ENCODE peak calls at places on chromosomes 2 and 18, in eight cellular contexts. One of them, this sample, is unnamed.

GRCh38 chr2:83585250-83585649 is 873.8 kb downstream of the SUCLG1 start:
- DNase-seq in NCI-H1092 treated with DMSO at 0.1 percent for 48 hours: no peak
- DNase-seq in progenitor cell of endocrine pancreas: no peak
- DNase-seq in activated naive CD4-positive, alpha-beta T cell treated with anti-CD3 and anti-CD28 coated beads, Interleukin-2, amount 50 U/mL, for 16 hours: no peak
- DNase-seq in pulmonary artery endothelial cell: no peak
- DNase-seq in midbrain: no peak
- DNase-seq in H54: no peak
- DNase-seq in A549: no peak
- DNase-seq in this sample: no peak

GRCh38 chr2:240368746-240369724 is 66.4 kb upstream of the GPC1 start:
- DNase-seq in NCI-H1092 treated with DMSO at 0.1 percent for 48 hours: no peak
- DNase-seq in progenitor cell of endocrine pancreas: no peak
- DNase-seq in activated naive CD4-positive, alpha-beta T cell treated with anti-CD3 and anti-CD28 coated beads, Interleukin-2, amount 50 U/mL, for 16 hours: no peak
- DNase-seq in pulmonary artery endothelial cell: no peak
- DNase-seq in midbrain: no peak
- DNase-seq in H54: no peak
- DNase-seq in A549: no peak
- DNase-seq in this sample: no peak

GRCh38 chr2:3267549-3267867 is 110.1 kb downstream of the EIPR1 start:
- DNase-seq in NCI-H1092 treated with DMSO at 0.1 percent for 48 hours: no peak
- DNase-seq in progenitor cell of endocrine pancreas: no peak
- DNase-seq in activated naive CD4-positive, alpha-beta T cell treated with anti-CD3 and anti-CD28 coated beads, Interleukin-2, amount 50 U/mL, for 16 hours: no peak
- DNase-seq in pulmonary artery endothelial cell: no peak
- DNase-seq in midbrain: no peak
- DNase-seq in H54: no peak
- DNase-seq in A549: no peak
- DNase-seq in this sample: no peak

GRCh38 chr2:127157114-127157513 is 50.2 kb upstream of the BIN1 start:
- DNase-seq in NCI-H1092 treated with DMSO at 0.1 percent for 48 hours: no peak
- DNase-seq in progenitor cell of endocrine pancreas: no peak
- DNase-seq in activated naive CD4-positive, alpha-beta T cell treated with anti-CD3 and anti-CD28 coated beads, Interleukin-2, amount 50 U/mL, for 16 hours: no peak
- DNase-seq in pulmonary artery endothelial cell: no peak
- DNase-seq in midbrain: no peak
- DNase-seq in H54: no peak
- DNase-seq in A549: no peak
- DNase-seq in this sample: no peak

GRCh38 chr2:161710131-161710915 is 86.1 kb downstream of the SLC4A10 start:
- DNase-seq in NCI-H1092 treated with DMSO at 0.1 percent for 48 hours: no peak
- DNase-seq in progenitor cell of endocrine pancreas: no peak
- DNase-seq in activated naive CD4-positive, alpha-beta T cell treated with anti-CD3 and anti-CD28 coated beads, Interleukin-2, amount 50 U/mL, for 16 hours: no peak
- DNase-seq in pulmonary artery endothelial cell: no peak
- DNase-seq in midbrain: no peak
- DNase-seq in H54: no peak
- DNase-seq in A549: no peak
- DNase-seq in this sample: no peak

GRCh38 chr2:170717991-170718589 is 3.0 kb downstream of the SP5 start:
- DNase-seq in NCI-H1092 treated with DMSO at 0.1 percent for 48 hours: no peak
- DNase-seq in progenitor cell of endocrine pancreas: no peak
- DNase-seq in activated naive CD4-positive, alpha-beta T cell treated with anti-CD3 and anti-CD28 coated beads, Interleukin-2, amount 50 U/mL, for 16 hours: no peak
- DNase-seq in pulmonary artery endothelial cell: no peak
- DNase-seq in midbrain: no peak
- DNase-seq in H54: no peak
- DNase-seq in A549: no peak
- DNase-seq in this sample: no peak

GRCh38 chr18:73511751-73512525 is 635.7 kb downstream of the FBXO15 start:
- DNase-seq in NCI-H1092 treated with DMSO at 0.1 percent for 48 hours: peak; percentile 9
- DNase-seq in progenitor cell of endocrine pancreas: no peak
- DNase-seq in activated naive CD4-positive, alpha-beta T cell treated with anti-CD3 and anti-CD28 coated beads, Interleukin-2, amount 50 U/mL, for 16 hours: no peak
- DNase-seq in pulmonary artery endothelial cell: no peak
- DNase-seq in midbrain: no peak
- DNase-seq in H54: no peak
- DNase-seq in A549: no peak
- DNase-seq in this sample: no peak

GRCh38 chr2:43300781-43301586 is 74.6 kb upstream of the ZFP36L2 start:
- DNase-seq in NCI-H1092 treated with DMSO at 0.1 percent for 48 hours: peak; percentile 16
- DNase-seq in progenitor cell of endocrine pancreas: no peak
- DNase-seq in activated naive CD4-positive, alpha-beta T cell treated with anti-CD3 and anti-CD28 coated beads, Interleukin-2, amount 50 U/mL, for 16 hours: no peak
- DNase-seq in pulmonary artery endothelial cell: no peak
- DNase-seq in midbrain: no peak
- DNase-seq in H54: no peak
- DNase-seq in A549: no peak
- DNase-seq in this sample: no peak

GRCh38 chr2:3627500-3628100 is 30.4 kb upstream of the ALLC start:
- DNase-seq in NCI-H1092 treated with DMSO at 0.1 percent for 48 hours: no peak
- DNase-seq in progenitor cell of endocrine pancreas: no peak
- DNase-seq in activated naive CD4-positive, alpha-beta T cell treated with anti-CD3 and anti-CD28 coated beads, Interleukin-2, amount 50 U/mL, for 16 hours: peak; percentile 5
- DNase-seq in pulmonary artery endothelial cell: no peak
- DNase-seq in midbrain: no peak
- DNase-seq in H54: no peak
- DNase-seq in A549: no peak
- DNase-seq in this sample: no peak

GRCh38 chr2:170284205-170284604 is 106.3 kb downstream of the MYO3B start:
- DNase-seq in NCI-H1092 treated with DMSO at 0.1 percent for 48 hours: no peak
- DNase-seq in progenitor cell of endocrine pancreas: no peak
- DNase-seq in activated naive CD4-positive, alpha-beta T cell treated with anti-CD3 and anti-CD28 coated beads, Interleukin-2, amount 50 U/mL, for 16 hours: no peak
- DNase-seq in pulmonary artery endothelial cell: no peak
- DNase-seq in midbrain: no peak
- DNase-seq in H54: no peak
- DNase-seq in A549: no peak
- DNase-seq in this sample: no peak

GRCh38 chr18:26185267-26185666 is 41.0 kb upstream of the TAF4B start:
- DNase-seq in NCI-H1092 treated with DMSO at 0.1 percent for 48 hours: no peak
- DNase-seq in progenitor cell of endocrine pancreas: no peak
- DNase-seq in activated naive CD4-positive, alpha-beta T cell treated with anti-CD3 and anti-CD28 coated beads, Interleukin-2, amount 50 U/mL, for 16 hours: no peak
- DNase-seq in pulmonary artery endothelial cell: no peak
- DNase-seq in midbrain: no peak
- DNase-seq in H54: peak; percentile 1
- DNase-seq in A549: peak; percentile 55
- DNase-seq in this sample: no peak

GRCh38 chr2:217688494-217688893 is 314.3 kb downstream of the TNS1 start:
- DNase-seq in NCI-H1092 treated with DMSO at 0.1 percent for 48 hours: no peak
- DNase-seq in progenitor cell of endocrine pancreas: no peak
- DNase-seq in activated naive CD4-positive, alpha-beta T cell treated with anti-CD3 and anti-CD28 coated beads, Interleukin-2, amount 50 U/mL, for 16 hours: no peak
- DNase-seq in pulmonary artery endothelial cell: no peak
- DNase-seq in midbrain: no peak
- DNase-seq in H54: no peak
- DNase-seq in A549: no peak
- DNase-seq in this sample: no peak

GRCh38 chr2:144460981-144461766 is 58.7 kb downstream of the ZEB2 start:
- DNase-seq in NCI-H1092 treated with DMSO at 0.1 percent for 48 hours: no peak
- DNase-seq in progenitor cell of endocrine pancreas: no peak
- DNase-seq in activated naive CD4-positive, alpha-beta T cell treated with anti-CD3 and anti-CD28 coated beads, Interleukin-2, amount 50 U/mL, for 16 hours: no peak
- DNase-seq in pulmonary artery endothelial cell: no peak
- DNase-seq in midbrain: peak; percentile 84
- DNase-seq in H54: no peak
- DNase-seq in A549: no peak
- DNase-seq in this sample: no peak

GRCh38 chr2:28643324-28643723 is 108.3 kb upstream of the PPP1CB start:
- DNase-seq in NCI-H1092 treated with DMSO at 0.1 percent for 48 hours: no peak
- DNase-seq in progenitor cell of endocrine pancreas: no peak
- DNase-seq in activated naive CD4-positive, alpha-beta T cell treated with anti-CD3 and anti-CD28 coated beads, Interleukin-2, amount 50 U/mL, for 16 hours: no peak
- DNase-seq in pulmonary artery endothelial cell: no peak
- DNase-seq in midbrain: no peak
- DNase-seq in H54: no peak
- DNase-seq in A549: no peak
- DNase-seq in this sample: no peak

GRCh38 chr2:85893428-85894258 is 4.9 kb upstream of the ST3GAL5 start:
- DNase-seq in NCI-H1092 treated with DMSO at 0.1 percent for 48 hours: no peak
- DNase-seq in progenitor cell of endocrine pancreas: no peak
- DNase-seq in activated naive CD4-positive, alpha-beta T cell treated with anti-CD3 and anti-CD28 coated beads, Interleukin-2, amount 50 U/mL, for 16 hours: no peak
- DNase-seq in pulmonary artery endothelial cell: no peak
- DNase-seq in midbrain: no peak
- DNase-seq in H54: peak; percentile 41
- DNase-seq in A549: peak; percentile 92
- DNase-seq in this sample: no peak

GRCh38 chr2:206533977-206534376 is 90.6 kb downstream of the ADAM23 start:
- DNase-seq in NCI-H1092 treated with DMSO at 0.1 percent for 48 hours: no peak
- DNase-seq in progenitor cell of endocrine pancreas: no peak
- DNase-seq in activated naive CD4-positive, alpha-beta T cell treated with anti-CD3 and anti-CD28 coated beads, Interleukin-2, amount 50 U/mL, for 16 hours: no peak
- DNase-seq in pulmonary artery endothelial cell: no peak
- DNase-seq in midbrain: no peak
- DNase-seq in H54: no peak
- DNase-seq in A549: no peak
- DNase-seq in this sample: no peak

GRCh38 chr2:72937356-72937669 is 20.0 kb downstream of the EMX1 start:
- DNase-seq in NCI-H1092 treated with DMSO at 0.1 percent for 48 hours: no peak
- DNase-seq in progenitor cell of endocrine pancreas: no peak
- DNase-seq in activated naive CD4-positive, alpha-beta T cell treated with anti-CD3 and anti-CD28 coated beads, Interleukin-2, amount 50 U/mL, for 16 hours: no peak
- DNase-seq in pulmonary artery endothelial cell: no peak
- DNase-seq in midbrain: no peak
- DNase-seq in H54: no peak
- DNase-seq in A549: no peak
- DNase-seq in this sample: no peak

GRCh38 chr2:3180082-3180908 is 197.3 kb downstream of the EIPR1 start:
- DNase-seq in NCI-H1092 treated with DMSO at 0.1 percent for 48 hours: no peak
- DNase-seq in progenitor cell of endocrine pancreas: no peak
- DNase-seq in activated naive CD4-positive, alpha-beta T cell treated with anti-CD3 and anti-CD28 coated beads, Interleukin-2, amount 50 U/mL, for 16 hours: no peak
- DNase-seq in pulmonary artery endothelial cell: peak; percentile 24
- DNase-seq in midbrain: no peak
- DNase-seq in H54: no peak
- DNase-seq in A549: peak; percentile 18
- DNase-seq in this sample: no peak

GRCh38 chr2:181281206-181281832 is 175.9 kb upstream of the ITGA4 start:
- DNase-seq in NCI-H1092 treated with DMSO at 0.1 percent for 48 hours: peak; percentile 50
- DNase-seq in progenitor cell of endocrine pancreas: no peak
- DNase-seq in activated naive CD4-positive, alpha-beta T cell treated with anti-CD3 and anti-CD28 coated beads, Interleukin-2, amount 50 U/mL, for 16 hours: no peak
- DNase-seq in pulmonary artery endothelial cell: no peak
- DNase-seq in midbrain: no peak
- DNase-seq in H54: no peak
- DNase-seq in A549: no peak
- DNase-seq in this sample: no peak

GRCh38 chr2:207258191-207258991 is 92.6 kb upstream of the KLF7 start:
- DNase-seq in NCI-H1092 treated with DMSO at 0.1 percent for 48 hours: peak; percentile 41
- DNase-seq in progenitor cell of endocrine pancreas: no peak
- DNase-seq in activated naive CD4-positive, alpha-beta T cell treated with anti-CD3 and anti-CD28 coated beads, Interleukin-2, amount 50 U/mL, for 16 hours: no peak
- DNase-seq in pulmonary artery endothelial cell: peak; percentile 51
- DNase-seq in midbrain: no peak
- DNase-seq in H54: peak; percentile 63
- DNase-seq in A549: peak; percentile 97
- DNase-seq in this sample: no peak

GRCh38 chr18:59488899-59489298 is 129.8 kb upstream of the LMAN1 start:
- DNase-seq in NCI-H1092 treated with DMSO at 0.1 percent for 48 hours: no peak
- DNase-seq in progenitor cell of endocrine pancreas: no peak
- DNase-seq in activated naive CD4-positive, alpha-beta T cell treated with anti-CD3 and anti-CD28 coated beads, Interleukin-2, amount 50 U/mL, for 16 hours: no peak
- DNase-seq in pulmonary artery endothelial cell: no peak
- DNase-seq in midbrain: no peak
- DNase-seq in H54: no peak
- DNase-seq in A549: no peak
- DNase-seq in this sample: no peak

GRCh38 chr2:73156539-73157124 is 43.9 kb upstream of the RAB11FIP5 start:
- DNase-seq in NCI-H1092 treated with DMSO at 0.1 percent for 48 hours: peak; percentile 2
- DNase-seq in progenitor cell of endocrine pancreas: peak; percentile 49
- DNase-seq in activated naive CD4-positive, alpha-beta T cell treated with anti-CD3 and anti-CD28 coated beads, Interleukin-2, amount 50 U/mL, for 16 hours: peak; percentile 42
- DNase-seq in pulmonary artery endothelial cell: no peak
- DNase-seq in midbrain: peak; percentile 59
- DNase-seq in H54: peak; percentile 74
- DNase-seq in A549: peak; percentile 69
- DNase-seq in this sample: no peak

GRCh38 chr2:120803085-120803484 is 67.4 kb downstream of the GLI2 start:
- DNase-seq in NCI-H1092 treated with DMSO at 0.1 percent for 48 hours: no peak
- DNase-seq in progenitor cell of endocrine pancreas: no peak
- DNase-seq in activated naive CD4-positive, alpha-beta T cell treated with anti-CD3 and anti-CD28 coated beads, Interleukin-2, amount 50 U/mL, for 16 hours: no peak
- DNase-seq in pulmonary artery endothelial cell: no peak
- DNase-seq in midbrain: no peak
- DNase-seq in H54: no peak
- DNase-seq in A549: no peak
- DNase-seq in this sample: no peak

GRCh38 chr18:21141678-21142422 is 30.2 kb upstream of the ROCK1 start:
- DNase-seq in NCI-H1092 treated with DMSO at 0.1 percent for 48 hours: no peak
- DNase-seq in progenitor cell of endocrine pancreas: no peak
- DNase-seq in activated naive CD4-positive, alpha-beta T cell treated with anti-CD3 and anti-CD28 coated beads, Interleukin-2, amount 50 U/mL, for 16 hours: no peak
- DNase-seq in pulmonary artery endothelial cell: no peak
- DNase-seq in midbrain: no peak
- DNase-seq in H54: no peak
- DNase-seq in A549: no peak
- DNase-seq in this sample: no peak

GRCh38 chr18:77559274-77559910 is 309.7 kb downstream of the GALR1 start:
- DNase-seq in NCI-H1092 treated with DMSO at 0.1 percent for 48 hours: no peak
- DNase-seq in progenitor cell of endocrine pancreas: no peak
- DNase-seq in activated naive CD4-positive, alpha-beta T cell treated with anti-CD3 and anti-CD28 coated beads, Interleukin-2, amount 50 U/mL, for 16 hours: no peak
- DNase-seq in pulmonary artery endothelial cell: no peak
- DNase-seq in midbrain: no peak
- DNase-seq in H54: no peak
- DNase-seq in A549: no peak
- DNase-seq in this sample: no peak

GRCh38 chr2:40016151-40016885 is 237.3 kb upstream of the THUMPD2 start:
- DNase-seq in NCI-H1092 treated with DMSO at 0.1 percent for 48 hours: peak; percentile 2
- DNase-seq in progenitor cell of endocrine pancreas: no peak
- DNase-seq in activated naive CD4-positive, alpha-beta T cell treated with anti-CD3 and anti-CD28 coated beads, Interleukin-2, amount 50 U/mL, for 16 hours: no peak
- DNase-seq in pulmonary artery endothelial cell: no peak
- DNase-seq in midbrain: no peak
- DNase-seq in H54: no peak
- DNase-seq in A549: no peak
- DNase-seq in this sample: no peak

GRCh38 chr2:26572589-26572988 is 68.6 kb downstream of the CIB4 start:
- DNase-seq in NCI-H1092 treated with DMSO at 0.1 percent for 48 hours: no peak
- DNase-seq in progenitor cell of endocrine pancreas: no peak
- DNase-seq in activated naive CD4-positive, alpha-beta T cell treated with anti-CD3 and anti-CD28 coated beads, Interleukin-2, amount 50 U/mL, for 16 hours: no peak
- DNase-seq in pulmonary artery endothelial cell: no peak
- DNase-seq in midbrain: no peak
- DNase-seq in H54: no peak
- DNase-seq in A549: no peak
- DNase-seq in this sample: no peak

GRCh38 chr2:24489942-24490673 is 946 bp upstream of the NCOA1 start:
- DNase-seq in NCI-H1092 treated with DMSO at 0.1 percent for 48 hours: no peak
- DNase-seq in progenitor cell of endocrine pancreas: no peak
- DNase-seq in activated naive CD4-positive, alpha-beta T cell treated with anti-CD3 and anti-CD28 coated beads, Interleukin-2, amount 50 U/mL, for 16 hours: no peak
- DNase-seq in pulmonary artery endothelial cell: no peak
- DNase-seq in midbrain: no peak
- DNase-seq in H54: peak; percentile 88
- DNase-seq in A549: peak; percentile 55
- DNase-seq in this sample: no peak

GRCh38 chr2:200107818-200108217 is 152.4 kb downstream of the MAIP1 start:
- DNase-seq in NCI-H1092 treated with DMSO at 0.1 percent for 48 hours: no peak
- DNase-seq in progenitor cell of endocrine pancreas: no peak
- DNase-seq in activated naive CD4-positive, alpha-beta T cell treated with anti-CD3 and anti-CD28 coated beads, Interleukin-2, amount 50 U/mL, for 16 hours: no peak
- DNase-seq in pulmonary artery endothelial cell: no peak
- DNase-seq in midbrain: no peak
- DNase-seq in H54: no peak
- DNase-seq in A549: no peak
- DNase-seq in this sample: no peak

GRCh38 chr2:47728551-47728950 is 54.4 kb upstream of the MSH6 start:
- DNase-seq in NCI-H1092 treated with DMSO at 0.1 percent for 48 hours: no peak
- DNase-seq in progenitor cell of endocrine pancreas: no peak
- DNase-seq in activated naive CD4-positive, alpha-beta T cell treated with anti-CD3 and anti-CD28 coated beads, Interleukin-2, amount 50 U/mL, for 16 hours: no peak
- DNase-seq in pulmonary artery endothelial cell: no peak
- DNase-seq in midbrain: no peak
- DNase-seq in H54: no peak
- DNase-seq in A549: no peak
- DNase-seq in this sample: no peak

GRCh38 chr2:176111891-176112374 is 4.6 kb upstream of the HOXD10 start:
- DNase-seq in NCI-H1092 treated with DMSO at 0.1 percent for 48 hours: no peak
- DNase-seq in progenitor cell of endocrine pancreas: no peak
- DNase-seq in activated naive CD4-positive, alpha-beta T cell treated with anti-CD3 and anti-CD28 coated beads, Interleukin-2, amount 50 U/mL, for 16 hours: no peak
- DNase-seq in pulmonary artery endothelial cell: no peak
- DNase-seq in midbrain: no peak
- DNase-seq in H54: no peak
- DNase-seq in A549: no peak
- DNase-seq in this sample: no peak

This sample was measured in stimulated activated CD8-positive, alpha-beta memory T cell treated with anti-CD3 and anti-CD28 coated beads, Interleukin-4, amount 100 ng/mL, for 4 hours.